ENCODE peak calls at places on chromosomes 2 and 18, in seven cellular contexts. One of them, this sample, is unnamed.

GRCh38 chr2:233385489-233386044 is 31.3 kb downstream of the DGKD start:
- DNase-seq in foreskin fibroblast: no peak
- DNase-seq in breast epithelium: no peak
- DNase-seq in nephron progenitor cell: no peak
- DNase-seq in adrenal gland: no peak
- DNase-seq in choroid plexus epithelial cell: peak
- DNase-seq in dorsolateral prefrontal cortex: no peak
- DNase-seq in this sample: no peak

GRCh38 chr18:25724997-25725396 is 365.4 kb downstream of the SS18 start:
- DNase-seq in foreskin fibroblast: no peak
- DNase-seq in breast epithelium: no peak
- DNase-seq in nephron progenitor cell: no peak
- DNase-seq in adrenal gland: no peak
- DNase-seq in choroid plexus epithelial cell: no peak
- DNase-seq in dorsolateral prefrontal cortex: no peak
- DNase-seq in this sample: no peak

GRCh38 chr18:79570266-79571201 is 109.1 kb upstream of the CTDP1 start:
- DNase-seq in foreskin fibroblast: no peak
- DNase-seq in breast epithelium: peak
- DNase-seq in nephron progenitor cell: no peak
- DNase-seq in adrenal gland: peak
- DNase-seq in choroid plexus epithelial cell: peak
- DNase-seq in dorsolateral prefrontal cortex: peak
- DNase-seq in this sample: no peak

GRCh38 chr2:174009488-174010223 is 44.5 kb upstream of the SP3 start:
- DNase-seq in foreskin fibroblast: peak
- DNase-seq in breast epithelium: no peak
- DNase-seq in nephron progenitor cell: no peak
- DNase-seq in adrenal gland: no peak
- DNase-seq in choroid plexus epithelial cell: peak
- DNase-seq in dorsolateral prefrontal cortex: no peak
- DNase-seq in this sample: peak

GRCh38 chr2:47070920-47071824 is 83.9 kb downstream of the STPG4 start:
- DNase-seq in foreskin fibroblast: peak
- DNase-seq in breast epithelium: peak
- DNase-seq in nephron progenitor cell: peak
- DNase-seq in adrenal gland: peak
- DNase-seq in choroid plexus epithelial cell: peak
- DNase-seq in dorsolateral prefrontal cortex: peak
- DNase-seq in this sample: peak

GRCh38 chr2:13005761-13006336 is 289.1 kb downstream of the TRIB2 start:
- DNase-seq in foreskin fibroblast: no peak
- DNase-seq in breast epithelium: no peak
- DNase-seq in nephron progenitor cell: no peak
- DNase-seq in adrenal gland: no peak
- DNase-seq in choroid plexus epithelial cell: peak
- DNase-seq in dorsolateral prefrontal cortex: no peak
- DNase-seq in this sample: no peak

GRCh38 chr2:25320077-25320476 is 21.6 kb downstream of the DNMT3A start:
- DNase-seq in foreskin fibroblast: no peak
- DNase-seq in breast epithelium: no peak
- DNase-seq in nephron progenitor cell: no peak
- DNase-seq in adrenal gland: no peak
- DNase-seq in choroid plexus epithelial cell: no peak
- DNase-seq in dorsolateral prefrontal cortex: no peak
- DNase-seq in this sample: no peak

GRCh38 chr18:44392933-44393332 is 287.8 kb upstream of the SETBP1 start:
- DNase-seq in foreskin fibroblast: no peak
- DNase-seq in breast epithelium: no peak
- DNase-seq in nephron progenitor cell: no peak
- DNase-seq in adrenal gland: no peak
- DNase-seq in choroid plexus epithelial cell: no peak
- DNase-seq in dorsolateral prefrontal cortex: no peak
- DNase-seq in this sample: no peak

GRCh38 chr18:50473896-50474295 is 86.0 kb upstream of the MAPK4 start:
- DNase-seq in foreskin fibroblast: no peak
- DNase-seq in breast epithelium: no peak
- DNase-seq in nephron progenitor cell: peak
- DNase-seq in adrenal gland: no peak
- DNase-seq in choroid plexus epithelial cell: no peak
- DNase-seq in dorsolateral prefrontal cortex: no peak
- DNase-seq in this sample: no peak

GRCh38 chr2:114642988-114643553 is 200.6 kb downstream of the DPP10 start:
- DNase-seq in foreskin fibroblast: no peak
- DNase-seq in breast epithelium: no peak
- DNase-seq in nephron progenitor cell: no peak
- DNase-seq in adrenal gland: no peak
- DNase-seq in choroid plexus epithelial cell: no peak
- DNase-seq in dorsolateral prefrontal cortex: no peak
- DNase-seq in this sample: no peak

GRCh38 chr2:15780912-15781574 is 159.3 kb upstream of the MYCN start:
- DNase-seq in foreskin fibroblast: no peak
- DNase-seq in breast epithelium: no peak
- DNase-seq in nephron progenitor cell: peak
- DNase-seq in adrenal gland: no peak
- DNase-seq in choroid plexus epithelial cell: no peak
- DNase-seq in dorsolateral prefrontal cortex: no peak
- DNase-seq in this sample: no peak
- TF ChIP-seq CTCF in foreskin fibroblast: no peak
- TF ChIP-seq CTCF in breast epithelium: no peak
- TF ChIP-seq CTCF in nephron progenitor cell: no peak
- TF ChIP-seq CTCF in adrenal gland: no peak
- TF ChIP-seq CTCF in choroid plexus epithelial cell: no peak
- TF ChIP-seq CTCF in dorsolateral prefrontal cortex: no peak
- TF ChIP-seq CTCF in this sample: no peak

DNA sequence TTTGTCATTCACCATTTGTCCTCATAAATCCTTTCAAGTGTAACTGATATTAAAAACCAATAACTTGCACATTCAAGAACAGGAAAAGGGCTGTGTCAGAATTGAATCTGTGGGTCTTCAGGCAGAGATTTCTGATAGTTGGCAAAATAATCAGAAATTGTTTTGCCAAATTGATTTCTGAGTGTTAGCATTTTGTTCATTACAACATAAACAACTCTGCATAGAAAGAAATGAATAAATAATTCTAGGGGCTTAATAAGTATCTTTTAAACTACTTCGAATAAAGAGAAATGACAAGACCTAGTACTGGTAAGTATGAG is 44.2 kb upstream of the RFX8 start:
- DNase-seq in foreskin fibroblast: no peak
- DNase-seq in breast epithelium: no peak
- DNase-seq in nephron progenitor cell: no peak
- DNase-seq in adrenal gland: no peak
- DNase-seq in choroid plexus epithelial cell: no peak
- DNase-seq in dorsolateral prefrontal cortex: no peak
- DNase-seq in this sample: no peak
- TF ChIP-seq CTCF in foreskin fibroblast: no peak
- TF ChIP-seq CTCF in breast epithelium: no peak
- TF ChIP-seq CTCF in nephron progenitor cell: no peak
- TF ChIP-seq CTCF in adrenal gland: no peak
- TF ChIP-seq CTCF in choroid plexus epithelial cell: no peak
- TF ChIP-seq CTCF in dorsolateral prefrontal cortex: no peak
- TF ChIP-seq CTCF in this sample: no peak

GRCh38 chr2:98412751-98413445 is 31.8 kb upstream of the INPP4A start:
- DNase-seq in foreskin fibroblast: peak
- DNase-seq in breast epithelium: no peak
- DNase-seq in nephron progenitor cell: peak
- DNase-seq in adrenal gland: peak
- DNase-seq in choroid plexus epithelial cell: peak
- DNase-seq in dorsolateral prefrontal cortex: no peak
- DNase-seq in this sample: peak

GRCh38 chr2:98404556-98405250 is 40.0 kb upstream of the INPP4A start:
- DNase-seq in foreskin fibroblast: no peak
- DNase-seq in breast epithelium: no peak
- DNase-seq in nephron progenitor cell: no peak
- DNase-seq in adrenal gland: no peak
- DNase-seq in choroid plexus epithelial cell: no peak
- DNase-seq in dorsolateral prefrontal cortex: no peak
- DNase-seq in this sample: no peak

GRCh38 chr2:98403878-98404277 is 40.8 kb upstream of the INPP4A start:
- DNase-seq in foreskin fibroblast: no peak
- DNase-seq in breast epithelium: no peak
- DNase-seq in nephron progenitor cell: no peak
- DNase-seq in adrenal gland: no peak
- DNase-seq in choroid plexus epithelial cell: no peak
- DNase-seq in dorsolateral prefrontal cortex: no peak
- DNase-seq in this sample: no peak

GRCh38 chr2:98405301-98405700 is 39.4 kb upstream of the INPP4A start:
- DNase-seq in foreskin fibroblast: no peak
- DNase-seq in breast epithelium: no peak
- DNase-seq in nephron progenitor cell: no peak
- DNase-seq in adrenal gland: no peak
- DNase-seq in choroid plexus epithelial cell: no peak
- DNase-seq in dorsolateral prefrontal cortex: no peak
- DNase-seq in this sample: no peak

DNA sequence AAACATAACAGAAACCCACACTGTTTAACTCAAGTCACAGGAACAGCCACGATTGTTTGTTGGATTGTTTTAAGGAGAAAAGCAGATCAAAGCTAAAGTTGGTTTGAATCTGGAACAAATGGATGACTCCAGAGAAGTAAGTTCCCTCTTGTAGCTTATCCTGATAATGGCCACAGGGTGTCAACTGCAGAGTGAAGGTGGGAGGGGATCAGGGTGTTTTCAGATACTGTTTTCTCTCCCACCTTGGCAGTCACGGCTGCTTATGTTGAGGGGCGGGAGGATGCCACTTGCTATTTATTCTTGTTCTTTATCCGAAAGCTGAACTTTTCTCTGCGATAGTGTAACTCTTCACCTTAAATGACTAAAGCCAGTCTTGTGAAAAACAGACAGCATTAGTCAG is 36.5 kb upstream of the INPP4A start:
- DNase-seq in foreskin fibroblast: no peak
- DNase-seq in breast epithelium: no peak
- DNase-seq in nephron progenitor cell: no peak
- DNase-seq in adrenal gland: no peak
- DNase-seq in choroid plexus epithelial cell: no peak
- DNase-seq in dorsolateral prefrontal cortex: no peak
- DNase-seq in this sample: no peak
- TF ChIP-seq CTCF in foreskin fibroblast: no peak
- TF ChIP-seq CTCF in breast epithelium: no peak
- TF ChIP-seq CTCF in nephron progenitor cell: no peak
- TF ChIP-seq CTCF in adrenal gland: no peak
- TF ChIP-seq CTCF in choroid plexus epithelial cell: no peak
- TF ChIP-seq CTCF in dorsolateral prefrontal cortex: no peak
- TF ChIP-seq CTCF in this sample: no peak

GRCh38 chr2:169877406-169877805 is 50.2 kb downstream of the UBR3 start:
- DNase-seq in foreskin fibroblast: peak
- DNase-seq in breast epithelium: no peak
- DNase-seq in nephron progenitor cell: no peak
- DNase-seq in adrenal gland: no peak
- DNase-seq in choroid plexus epithelial cell: peak
- DNase-seq in dorsolateral prefrontal cortex: no peak
- DNase-seq in this sample: no peak
- TF ChIP-seq CTCF in foreskin fibroblast: no peak
- TF ChIP-seq CTCF in breast epithelium: no peak
- TF ChIP-seq CTCF in nephron progenitor cell: no peak
- TF ChIP-seq CTCF in adrenal gland: peak
- TF ChIP-seq CTCF in choroid plexus epithelial cell: peak
- TF ChIP-seq CTCF in dorsolateral prefrontal cortex: peak
- TF ChIP-seq CTCF in this sample: peak